ENCODE peak calls at places on chromosomes 16 and 17, in nine cellular contexts. N, C, S, L, T, Z, Y, P and G are unnamed samples.

GRCh38 chr16:50146479-50147435 is 6.3 kb upstream of the TENT4B start:
- DNase-seq in Z (peak; percentile 3), T (no peak), P (no peak), N (no peak), S (no peak), C (no peak), Y (no peak), L (no peak), G (no peak)

GRCh38 chr16:19745286-19746018 is 27.4 kb downstream of the IQCK start:
- DNase-seq in P (no peak), S (peak; percentile 71), L (no peak), Z (no peak), Y (no peak), N (no peak), T (no peak), C (no peak), G (no peak)

GRCh38 chr16:78503501-78504110 is 404.2 kb downstream of the WWOX start:
- DNase-seq in L (no peak), Y (no peak), S (peak; percentile 11), T (peak; percentile 77), Z (no peak), P (peak; percentile 79), N (peak; percentile 7), C (peak; percentile 69), G (no peak)

GRCh38 chr17:82528484-82529265 is 9.1 kb downstream of the FOXK2 start:
- DNase-seq in Y (no peak), S (peak; percentile 24), Z (peak; percentile 85), N (peak; percentile 31), T (peak; percentile 44), L (peak; percentile 81), P (peak; percentile 90), C (no peak), G (no peak)

GRCh38 chr16:30585022-30585399 is 486 bp downstream of the ZNF785 start:
- DNase-seq in T (peak; percentile 26), N (no peak), P (peak; percentile 66), Z (no peak), L (no peak), Y (no peak), S (no peak), C (peak; percentile 36), G (no peak)

GRCh38 chr16:28067604-28068382 is 4.3 kb upstream of the GSG1L start:
- DNase-seq in S (peak; percentile 74), N (no peak), L (no peak), T (no peak), C (no peak), P (no peak), Y (no peak), Z (peak; percentile 96), G (peak; percentile 3)

GRCh38 chr17:63937319-63937718 is 5.2 kb upstream of the CD79B start:
- DNase-seq in T (no peak), S (no peak), L (no peak), P (no peak), C (no peak), Z (no peak), Y (no peak), N (no peak), G (no peak)

GRCh38 chr16:24731722-24732419 is 2.4 kb downstream of the TNRC6A start:
- DNase-seq in S (no peak), L (no peak), T (peak; percentile 30), P (no peak), C (no peak), Y (no peak), N (no peak), Z (no peak), G (peak; percentile 71)

GRCh38 chr17:17445925-17446665 is 30.7 kb upstream of the MED9 start:
- DNase-seq in S (peak; percentile 96), Z (peak; percentile 98), N (peak; percentile 76), Y (no peak), L (no peak), C (no peak), P (no peak), T (no peak), G (peak; percentile 91)

GRCh38 chr17:43830510-43831145 is 2.3 kb downstream of the MPP3 start:
- DNase-seq in S (no peak), Y (peak; percentile 14), C (no peak), N (no peak), T (no peak), L (no peak), Z (peak; percentile 19), P (no peak), G (no peak)

GRCh38 chr16:53372942-53373871 is 61.1 kb upstream of the RBL2 start:
- DNase-seq in N (peak; percentile 35), Z (peak; percentile 77), Y (peak; percentile 94), P (no peak), T (no peak), S (no peak), L (no peak), C (peak; percentile 28), G (peak; percentile 80)

GRCh38 chr16:24346734-24347133 is 90.6 kb downstream of the CACNG3 start:
- DNase-seq in T (no peak), Z (no peak), S (no peak), N (no peak), Y (no peak), P (no peak), L (no peak), C (no peak), G (no peak)

GRCh38 chr16:66510298-66510697 is 39.6 kb downstream of the TK2 start:
- DNase-seq in Y (no peak), C (no peak), S (no peak), T (peak; percentile 18), Z (peak; percentile 23), N (no peak), P (peak; percentile 61), L (no peak), G (no peak)

GRCh38 chr16:66507731-66508239 is 42.1 kb downstream of the TK2 start:
- DNase-seq in P (peak; percentile 45), S (no peak), N (no peak), Z (no peak), T (peak; percentile 4), C (no peak), L (no peak), Y (no peak), G (no peak)

GRCh38 chr16:66508914-66509496 is 40.9 kb downstream of the TK2 start:
- DNase-seq in Y (peak; percentile 60), T (peak; percentile 13), S (no peak), P (peak; percentile 42), Z (peak; percentile 13), N (no peak), C (no peak), L (no peak), G (peak; percentile 66)

GRCh38 chr16:66509576-66509975 is 40.3 kb downstream of the TK2 start:
- DNase-seq in Z (peak; percentile 77), N (no peak), P (peak; percentile 56), T (peak; percentile 22), S (no peak), L (no peak), C (no peak), Y (peak; percentile 60), G (peak; percentile 61)

GRCh38 chr16:66508261-66508913 is 41.5 kb downstream of the TK2 start:
- DNase-seq in L (peak; percentile 86), T (peak; percentile 10), N (no peak), C (no peak), P (peak; percentile 30), Z (peak; percentile 94), Y (peak; percentile 9), S (no peak), G (peak; percentile 36)
- H3K4me1 ChIP-seq in L (peaks cover 55% of the 10 kb centered on the region), T (peaks cover 22% of the 10 kb centered on the region), N (peaks cover 31% of the 10 kb centered on the region), C (peaks cover 10% of the 10 kb centered on the region), P (peaks cover 25% of the 10 kb centered on the region), Z (peaks cover 40% of the 10 kb centered on the region), Y (peaks cover 23% of the 10 kb centered on the region), S (peaks cover 19% of the 10 kb centered on the region), G (peaks cover 41% of the 10 kb centered on the region)

GRCh38 chr16:86072328-86073102 is 173.6 kb downstream of the IRF8 start:
- DNase-seq in N (peak; percentile 68), P (peak; percentile 89), L (peak; percentile 39), Y (peak; percentile 71), Z (peak; percentile 94), T (peak; percentile 42), S (peak; percentile 86), C (peak; percentile 74), G (peak; percentile 80)
- TF ChIP-seq CTCF in N (peak; percentile 96), P (peak; percentile 78), L (peak; percentile 90), Y (peak; percentile 70), Z (peak; percentile 89), T (no peak), S (peak; percentile 90), C (peak; percentile 77), G (peak; percentile 79)

GRCh38 chr16:81546781-81547180 is 102.2 kb downstream of the CMIP start:
- DNase-seq in L (no peak), Y (peak; percentile 63), S (no peak), P (no peak), N (no peak), T (no peak), Z (no peak), C (no peak), G (peak; percentile 65)

GRCh38 chr16:81548901-81549546 is 104.4 kb downstream of the CMIP start:
- DNase-seq in P (no peak), N (no peak), S (no peak), Y (peak; percentile 40), Z (no peak), L (no peak), T (no peak), C (no peak), G (no peak)

GRCh38 chr16:81548551-81548900 is 103.9 kb downstream of the CMIP start:
- DNase-seq in C (no peak), T (no peak), L (no peak), Y (no peak), N (no peak), Z (no peak), S (no peak), P (no peak), G (no peak)

GRCh38 chr16:81547194-81547918 is 102.7 kb downstream of the CMIP start:
- DNase-seq in T (no peak), Z (no peak), C (no peak), Y (peak; percentile 56), N (no peak), P (no peak), L (no peak), S (no peak), G (peak; percentile 48)

GRCh38 chr16:81547919-81548216 is 103.3 kb downstream of the CMIP start:
- DNase-seq in N (no peak), S (no peak), Z (no peak), Y (no peak), T (no peak), L (no peak), P (no peak), C (no peak), G (no peak)
- H3K4me1 ChIP-seq in N (peaks cover 3% of the 10 kb centered on the region), S (peaks cover 34% of the 10 kb centered on the region), Z (peaks cover 46% of the 10 kb centered on the region), Y (peaks cover 57% of the 10 kb centered on the region), T (peaks cover 18% of the 10 kb centered on the region), L (peaks cover 41% of the 10 kb centered on the region), P (peaks cover 43% of the 10 kb centered on the region), C (peaks cover 16% of the 10 kb centered on the region), G (peaks cover 55% of the 10 kb centered on the region)

DNA sequence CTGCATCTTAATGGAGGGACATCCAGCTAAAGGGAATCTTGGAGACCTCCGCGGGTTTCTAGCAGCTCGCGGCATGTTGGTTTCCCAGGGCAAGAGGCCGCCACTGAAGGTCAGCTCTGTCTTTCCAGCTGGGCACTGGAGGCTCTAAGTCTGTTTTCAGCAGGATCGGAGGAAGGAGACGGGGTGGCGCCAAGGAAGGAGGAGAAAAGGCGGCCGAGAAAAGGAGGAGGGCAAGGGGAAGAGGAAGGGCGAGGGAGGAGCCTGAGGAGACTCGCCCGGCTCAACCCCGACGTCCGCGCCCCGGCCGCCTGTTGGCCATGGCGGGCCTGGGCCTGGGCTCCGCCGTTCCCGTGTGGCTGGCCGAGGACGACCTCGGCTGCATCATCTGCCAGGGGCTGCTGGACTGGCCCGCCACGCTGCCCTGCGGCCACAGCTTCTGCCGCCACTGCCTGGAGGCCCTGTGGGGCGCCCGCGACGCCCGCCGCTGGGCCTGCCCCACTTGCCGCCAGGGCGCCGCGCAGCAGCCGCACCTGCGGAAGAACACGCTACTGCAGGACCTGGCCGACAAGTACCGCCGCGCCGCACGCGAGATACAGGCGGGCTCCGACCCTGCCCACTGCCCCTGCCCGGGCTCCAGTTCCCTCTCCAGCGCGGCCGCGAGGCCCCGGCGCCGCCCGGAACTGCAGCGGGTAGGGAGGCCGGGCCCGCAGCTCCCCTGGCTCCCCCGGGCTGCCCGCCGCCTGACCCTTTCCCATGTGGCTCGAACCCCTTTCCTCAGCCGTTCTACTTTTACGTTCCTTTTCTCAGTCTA is at the start of gene RNF135:
- DNase-seq in L (peak; percentile 84), S (peak; percentile 82), Z (peak; percentile 99), Y (peak; percentile 95), P (peak; percentile 92), C (no peak), N (peak; percentile 63), T (peak; percentile 75), G (peak; percentile 94)
- TF ChIP-seq CTCF in L (peak; percentile 4), S (peak; percentile 7), Z (no peak), Y (peak; percentile 24), P (peak; percentile 49), C (no peak), N (peak; percentile 28), T (peak; percentile 86), G (no peak)